ENCODE peak calls at places on chromosomes 7 and 10, in six cellular contexts. One of them, this sample, is unnamed.
A peak's percentile ranks its signal among the peaks of the same experiment; 100 is the strongest.

GRCh38 chr10:103120546-103120945 is 72.5 kb downstream of the NT5C2 start:
- DNase-seq in HFFc6: no peak
- DNase-seq in activated effector memory CD4-positive, alpha-beta T cell treated with anti-CD3 and anti-CD28 coated beads, Interleukin-2, amount 50 U/mL, for 16 hours: no peak
- DNase-seq in iPS DF 6.9: no peak
- DNase-seq in myocyte: no peak
- DNase-seq in anterior cingulate cortex: no peak
- DNase-seq in this sample: no peak

GRCh38 chr10:42618424-42618823 is 19.9 kb downstream of the ZNF33B start:
- DNase-seq in HFFc6: no peak
- DNase-seq in myocyte: no peak
- DNase-seq in anterior cingulate cortex: no peak
- DNase-seq in iPS DF 6.9: no peak
- DNase-seq in activated effector memory CD4-positive, alpha-beta T cell treated with anti-CD3 and anti-CD28 coated beads, Interleukin-2, amount 50 U/mL, for 16 hours: no peak
- DNase-seq in this sample: no peak

GRCh38 chr10:71765176-71765906 is 8.0 kb downstream of the VSIR start:
- DNase-seq in anterior cingulate cortex: no peak
- DNase-seq in HFFc6: peak; percentile 27
- DNase-seq in activated effector memory CD4-positive, alpha-beta T cell treated with anti-CD3 and anti-CD28 coated beads, Interleukin-2, amount 50 U/mL, for 16 hours: no peak
- DNase-seq in myocyte: peak; percentile 57
- DNase-seq in iPS DF 6.9: no peak
- DNase-seq in this sample: peak; percentile 76

GRCh38 chr10:23525406-23525805 is 86.5 kb downstream of the OTUD1 start:
- DNase-seq in myocyte: peak; percentile 53
- DNase-seq in activated effector memory CD4-positive, alpha-beta T cell treated with anti-CD3 and anti-CD28 coated beads, Interleukin-2, amount 50 U/mL, for 16 hours: no peak
- DNase-seq in iPS DF 6.9: no peak
- DNase-seq in anterior cingulate cortex: no peak
- DNase-seq in HFFc6: peak; percentile 9
- DNase-seq in this sample: no peak

GRCh38 chr7:79334841-79335240 is 118.6 kb downstream of the MAGI2 start:
- DNase-seq in HFFc6: no peak
- DNase-seq in anterior cingulate cortex: no peak
- DNase-seq in iPS DF 6.9: no peak
- DNase-seq in myocyte: no peak
- DNase-seq in activated effector memory CD4-positive, alpha-beta T cell treated with anti-CD3 and anti-CD28 coated beads, Interleukin-2, amount 50 U/mL, for 16 hours: no peak
- DNase-seq in this sample: no peak

GRCh38 chr7:24899905-24900304 is 80.1 kb downstream of the OSBPL3 start:
- DNase-seq in activated effector memory CD4-positive, alpha-beta T cell treated with anti-CD3 and anti-CD28 coated beads, Interleukin-2, amount 50 U/mL, for 16 hours: no peak
- DNase-seq in HFFc6: no peak
- DNase-seq in iPS DF 6.9: no peak
- DNase-seq in myocyte: no peak
- DNase-seq in anterior cingulate cortex: no peak
- DNase-seq in this sample: no peak

GRCh38 chr7:117269895-117270294 is 53.0 kb downstream of the WNT2 start:
- DNase-seq in anterior cingulate cortex: no peak
- DNase-seq in HFFc6: peak; percentile 93
- DNase-seq in iPS DF 6.9: no peak
- DNase-seq in activated effector memory CD4-positive, alpha-beta T cell treated with anti-CD3 and anti-CD28 coated beads, Interleukin-2, amount 50 U/mL, for 16 hours: no peak
- DNase-seq in myocyte: peak; percentile 59
- DNase-seq in this sample: no peak

GRCh38 chr7:133932591-133932990 is 194.5 kb upstream of the LRGUK start:
- DNase-seq in anterior cingulate cortex: no peak
- DNase-seq in activated effector memory CD4-positive, alpha-beta T cell treated with anti-CD3 and anti-CD28 coated beads, Interleukin-2, amount 50 U/mL, for 16 hours: no peak
- DNase-seq in myocyte: no peak
- DNase-seq in HFFc6: no peak
- DNase-seq in iPS DF 6.9: no peak
- DNase-seq in this sample: no peak

GRCh38 chr7:150875791-150876190 is 23.5 kb downstream of the AOC1 start:
- DNase-seq in HFFc6: no peak
- DNase-seq in anterior cingulate cortex: no peak
- DNase-seq in activated effector memory CD4-positive, alpha-beta T cell treated with anti-CD3 and anti-CD28 coated beads, Interleukin-2, amount 50 U/mL, for 16 hours: no peak
- DNase-seq in iPS DF 6.9: no peak
- DNase-seq in myocyte: no peak
- DNase-seq in this sample: no peak

GRCh38 chr7:104603957-104604356 is 275.6 kb downstream of the LHFPL3 start:
- DNase-seq in anterior cingulate cortex: no peak
- DNase-seq in iPS DF 6.9: no peak
- DNase-seq in HFFc6: no peak
- DNase-seq in myocyte: no peak
- DNase-seq in activated effector memory CD4-positive, alpha-beta T cell treated with anti-CD3 and anti-CD28 coated beads, Interleukin-2, amount 50 U/mL, for 16 hours: no peak
- DNase-seq in this sample: no peak

This sample was measured in chondrocyte.